ENCODE peak calls at places on chromosomes 3 and 15, in six cellular contexts. Z, D, M, L, R and S are unnamed samples. For H3K4me1 and H3K36me3, the result is how much of the 10 kb centered on the place peaks cover.

GRCh38 chr3:9949115-9949514 is 3.1 kb downstream of the PRRT3 start:
- DNase-seq in R (no peak), Z (no peak), M (no peak), L (no peak), D (no peak), S (no peak)

GRCh38 chr15:63597033-63597790 is at the start of gene FBXL22:
- DNase-seq in M (peak), R (no peak), Z (no peak), D (no peak), L (no peak), S (no peak)

GRCh38 chr15:31345606-31346366 is 19.2 kb downstream of the KLF13 start:
- DNase-seq in D (peak), L (no peak), Z (no peak), M (no peak), R (no peak), S (no peak)

GRCh38 chr3:29618395-29619291 is 337.8 kb downstream of the RBMS3 start:
- DNase-seq in Z (no peak), L (no peak), R (no peak), D (no peak), M (no peak), S (no peak)

GRCh38 chr15:46251873-46252272 is 617.0 kb downstream of the SQOR start:
- DNase-seq in L (no peak), M (no peak), R (no peak), Z (no peak), D (no peak), S (no peak)

GRCh38 chr3:186990878-186991308 is 60.6 kb downstream of the ST6GAL1 start:
- DNase-seq in M (no peak), L (no peak), Z (no peak), R (no peak), D (no peak), S (no peak)

GRCh38 chr3:182294256-182294655 is 499.0 kb upstream of the ATP11B start:
- DNase-seq in M (no peak), L (no peak), D (no peak), R (no peak), Z (no peak), S (no peak)

GRCh38 chr3:29478671-29479070 is 197.8 kb downstream of the RBMS3 start:
- DNase-seq in Z (no peak), L (no peak), D (no peak), M (no peak), R (no peak), S (no peak)

GRCh38 chr3:187315872-187316271 is 24.3 kb upstream of the MASP1 start:
- DNase-seq in Z (no peak), L (no peak), D (no peak), R (no peak), M (no peak), S (no peak)

GRCh38 chr15:98671060-98672008 is 23.0 kb downstream of the IGF1R start:
- DNase-seq in R (no peak), L (no peak), Z (no peak), D (no peak), M (no peak), S (no peak)

GRCh38 chr15:32982001-32982400 is 212.5 kb downstream of the FMN1 start:
- DNase-seq in L (no peak), D (no peak), R (no peak), Z (peak), M (no peak), S (no peak)

GRCh38 chr3:146233487-146233886 is 17.4 kb downstream of the PLSCR4 start:
- DNase-seq in D (no peak), R (no peak), M (no peak), Z (no peak), L (no peak), S (no peak)

GRCh38 chr3:99108508-99108907 is 207.0 kb upstream of the DCBLD2 start:
- DNase-seq in R (no peak), Z (no peak), M (no peak), D (no peak), L (no peak), S (no peak)

GRCh38 chr3:197259096-197259495 is 39.3 kb downstream of the DLG1 start:
- DNase-seq in D (no peak), R (no peak), Z (no peak), M (no peak), L (no peak), S (no peak)

GRCh38 chr3:149647285-149647684 is 10.5 kb downstream of the WWTR1 start:
- DNase-seq in R (no peak), D (no peak), Z (no peak), L (no peak), M (no peak), S (no peak)
- H3K4me1 ChIP-seq in R (under half), D (under half), Z (under half), L (half or more), M (half or more), S (under half)

DNA sequence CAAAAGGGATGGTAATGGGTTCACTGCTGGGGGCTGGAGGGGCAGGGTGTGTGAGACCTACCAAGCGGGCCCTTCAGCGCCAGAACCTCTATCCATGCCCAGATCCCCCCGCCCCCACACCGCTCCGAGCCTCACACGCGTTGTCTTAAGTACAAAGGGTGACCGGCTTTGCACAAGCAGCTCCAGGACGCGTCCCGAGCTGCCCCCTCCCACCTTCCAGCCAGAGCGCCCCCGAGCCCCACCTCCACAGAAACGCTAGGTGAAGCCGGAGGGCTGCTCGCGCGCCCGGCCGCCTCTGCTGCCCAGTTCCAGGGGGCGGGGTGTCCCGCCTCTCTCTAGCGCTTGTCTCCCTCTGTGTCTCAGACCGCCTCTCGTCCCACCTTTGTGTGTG is 1.2 kb downstream of the WNT7A start:
- DNase-seq in Z (peak), R (peak), D (no peak), L (no peak), M (no peak), S (no peak)
- H3K4me3 ChIP-seq in Z (peak), R (no peak), D (no peak), L (peak), M (peak), S (peak)

GRCh38 chr15:57235186-57235585 is 141.1 kb upstream of the CGNL1 start:
- DNase-seq in Z (no peak), D (no peak), M (no peak), R (no peak), L (no peak), S (no peak)

GRCh38 chr15:57236561-57237281 is 139.6 kb upstream of the CGNL1 start:
- DNase-seq in Z (no peak), L (no peak), R (no peak), D (no peak), M (no peak), S (no peak)

GRCh38 chr15:57235865-57236264 is 140.4 kb upstream of the CGNL1 start:
- DNase-seq in Z (no peak), L (no peak), R (peak), M (no peak), D (no peak), S (no peak)

GRCh38 chr15:57237676-57238075 is 138.6 kb upstream of the CGNL1 start:
- DNase-seq in L (no peak), M (no peak), Z (no peak), D (no peak), R (no peak), S (no peak)

DNA sequence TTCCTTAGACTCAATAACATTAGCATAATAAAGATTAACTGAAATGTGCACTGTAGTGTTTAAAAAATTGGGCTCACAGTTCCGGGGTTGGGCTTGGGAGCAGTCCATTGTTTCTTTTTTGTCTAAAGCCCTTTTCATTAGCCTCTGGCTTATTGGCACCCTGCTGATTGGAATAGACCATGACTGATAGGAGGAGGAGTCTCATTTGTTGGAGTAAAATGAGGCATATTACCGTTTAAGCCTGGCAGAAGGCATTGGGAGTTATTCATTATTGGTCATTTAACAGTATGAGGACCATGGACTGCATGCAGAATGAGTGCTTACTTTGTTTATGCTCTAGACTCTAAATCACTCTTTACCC is 139.0 kb upstream of the CGNL1 start:
- DNase-seq in L (no peak), D (no peak), Z (no peak), M (no peak), R (no peak), S (no peak)
- H3K36me3 ChIP-seq in L (under half), D (half or more), Z (under half), M (under half), R (under half), S (under half)

GRCh38 chr3:125644036-125645025 is 49.0 kb upstream of the OSBPL11 start:
- DNase-seq in D (no peak), M (no peak), Z (no peak), R (no peak), L (no peak), S (no peak)
- H3K4me1 ChIP-seq in D (under half), M (under half), Z (under half), R (under half), L (under half), S (under half)

GRCh38 chr15:40957581-40958051 is 4.3 kb downstream of the CHAC1 start:
- DNase-seq in D (no peak), L (no peak), R (peak), M (peak), Z (no peak), S (no peak)

GRCh38 chr15:40956543-40956982 is 3.3 kb downstream of the CHAC1 start:
- DNase-seq in M (peak), Z (no peak), L (no peak), D (no peak), R (no peak), S (no peak)

GRCh38 chr15:40955141-40955903 is 2.1 kb downstream of the CHAC1 start:
- DNase-seq in Z (no peak), L (no peak), R (no peak), M (no peak), D (peak), S (no peak)

GRCh38 chr15:40957041-40957555 is 3.8 kb downstream of the CHAC1 start:
- DNase-seq in M (no peak), R (no peak), D (no peak), L (no peak), Z (no peak), S (no peak)

GRCh38 chr15:40955930-40956542 is 2.8 kb downstream of the CHAC1 start:
- DNase-seq in D (no peak), R (no peak), L (no peak), M (no peak), Z (no peak), S (no peak)
- H3K4me3 ChIP-seq in D (no peak), R (no peak), L (peak), M (no peak), Z (no peak), S (no peak)

GRCh38 chr3:184174278-184174645 is 393 bp upstream of the AP2M1 start:
- DNase-seq in Z (no peak), M (no peak), L (no peak), R (no peak), D (no peak), S (no peak)

GRCh38 chr3:184173374-184173722 is 1.3 kb upstream of the AP2M1 start:
- DNase-seq in Z (no peak), R (no peak), D (no peak), M (no peak), L (no peak), S (no peak)

GRCh38 chr3:184172681-184173373 is 1.8 kb upstream of the AP2M1 start:
- DNase-seq in Z (no peak), M (no peak), R (no peak), D (no peak), L (no peak), S (no peak)

GRCh38 chr3:184169896-184170875 is 4.5 kb upstream of the AP2M1 start:
- DNase-seq in L (no peak), M (no peak), R (no peak), Z (no peak), D (no peak), S (no peak)

GRCh38 chr3:184171562-184171961 is 3.1 kb upstream of the AP2M1 start:
- DNase-seq in D (no peak), M (no peak), L (no peak), Z (no peak), R (no peak), S (no peak)
- H3K36me3 ChIP-seq in D (under half), M (half or more), L (under half), Z (under half), R (half or more), S (under half)